ENCODE peak calls at places on chromosomes 3 and 15, in five cellular contexts. B, A, N, Q and F are unnamed samples.

GRCh38 chr3:114669614-114670013 is 375.8 kb downstream of the TIGIT start:
- DNase-seq in B (no peak), A (no peak), N (no peak), Q (no peak), F (no peak)

GRCh38 chr3:158369279-158369678 is 201.7 kb upstream of the MLF1 start:
- DNase-seq in B (no peak), A (no peak), N (no peak), Q (no peak), F (no peak)

GRCh38 chr15:85475317-85475701 is 94.9 kb downstream of the AKAP13 start:
- DNase-seq in B (no peak), A (no peak), N (no peak), Q (no peak), F (no peak)

GRCh38 chr3:103002447-103002846 is 567.6 kb downstream of the ZPLD1 start:
- DNase-seq in B (peak), A (no peak), N (no peak), Q (no peak), F (no peak)

GRCh38 chr3:31977736-31978135 is 3.3 kb downstream of the OSBPL10 start:
- DNase-seq in B (no peak), A (no peak), N (no peak), Q (no peak), F (no peak)

GRCh38 chr3:117722856-117723255 is 1013.3 kb downstream of the TUSC7 start:
- DNase-seq in B (no peak), A (no peak), N (no peak), Q (no peak), F (no peak)

GRCh38 chr3:37509069-37509468 is 334.7 kb upstream of the LRRFIP2 start:
- DNase-seq in B (no peak), A (no peak), N (no peak), Q (no peak), F (peak)

GRCh38 chr15:88848203-88848602 is 45.0 kb downstream of the ACAN start:
- DNase-seq in B (no peak), A (no peak), N (no peak), Q (no peak), F (no peak)

GRCh38 chr3:8996681-8997121 is 33.4 kb upstream of the RAD18 start:
- DNase-seq in B (no peak), A (peak), N (no peak), Q (peak), F (no peak)

GRCh38 chr15:62809106-62809967 is 233.2 kb upstream of the TPM1 start:
- DNase-seq in B (peak), A (no peak), N (no peak), Q (no peak), F (no peak)

GRCh38 chr15:38148476-38148875 is 104.2 kb upstream of the SPRED1 start:
- DNase-seq in B (no peak), A (no peak), N (no peak), Q (no peak), F (no peak)

GRCh38 chr15:94287794-94288246 is 56.5 kb downstream of the MCTP2 start:
- DNase-seq in B (no peak), A (no peak), N (no peak), Q (no peak), F (no peak)

GRCh38 chr3:175383813-175384212 is 524.7 kb downstream of the NAALADL2 start:
- DNase-seq in B (no peak), A (no peak), N (no peak), Q (no peak), F (no peak)

GRCh38 chr3:186990878-186991308 is 60.6 kb downstream of the ST6GAL1 start:
- DNase-seq in B (peak), A (no peak), N (no peak), Q (no peak), F (no peak)

GRCh38 chr3:16476636-16477035 is 36.9 kb downstream of the RFTN1 start:
- DNase-seq in B (peak), A (no peak), N (no peak), Q (no peak), F (no peak)

GRCh38 chr3:152268501-152269422 is at the start of gene MBNL1:
- DNase-seq in B (peak), A (peak), N (peak), Q (peak), F (peak)

GRCh38 chr3:133845127-133845526 is 39.5 kb downstream of the SRPRB start:
- DNase-seq in B (no peak), A (no peak), N (no peak), Q (no peak), F (peak)

GRCh38 chr3:10528046-10528445 is 22.7 kb upstream of the ATP2B2 start:
- DNase-seq in B (no peak), A (no peak), N (no peak), Q (no peak), F (no peak)

GRCh38 chr3:138974467-138974866 is 27.4 kb downstream of the FOXL2NB start:
- DNase-seq in B (peak), A (no peak), N (no peak), Q (no peak), F (no peak)

GRCh38 chr3:134768845-134769244 is 26.2 kb upstream of the EPHB1 start:
- DNase-seq in B (no peak), A (no peak), N (no peak), Q (no peak), F (no peak)

GRCh38 chr15:55532944-55533343 is 24.9 kb upstream of the DNAAF4 start:
- DNase-seq in B (no peak), A (no peak), N (no peak), Q (no peak), F (no peak)

GRCh38 chr3:79467721-79468120 is 300.1 kb downstream of the ROBO1 start:
- DNase-seq in B (peak), A (no peak), N (no peak), Q (no peak), F (no peak)

GRCh38 chr15:39588531-39589192 is 7.8 kb downstream of the THBS1 start:
- DNase-seq in B (no peak), A (no peak), N (no peak), Q (no peak), F (no peak)

GRCh38 chr15:59885832-59886231 is 118.3 kb upstream of the FOXB1 start:
- DNase-seq in B (peak), A (peak), N (no peak), Q (no peak), F (peak)

GRCh38 chr3:4241595-4242170 is 61.5 kb upstream of the SETMAR start:
- DNase-seq in B (no peak), A (no peak), N (no peak), Q (no peak), F (no peak)

GRCh38 chr3:123700791-123701712 is 116.2 kb upstream of the HACD2 start:
- DNase-seq in B (no peak), A (no peak), N (no peak), Q (no peak), F (no peak)

GRCh38 chr3:12932347-12932746 is 91.0 kb upstream of the RPL32 start:
- DNase-seq in B (no peak), A (no peak), N (peak), Q (no peak), F (no peak)

GRCh38 chr3:155727836-155728235 is 17.0 kb downstream of the PLCH1 start:
- DNase-seq in B (no peak), A (no peak), N (no peak), Q (no peak), F (no peak)

GRCh38 chr3:107206141-107206540 is 171.1 kb upstream of the CCDC54 start:
- DNase-seq in B (peak), A (peak), N (no peak), Q (no peak), F (peak)

GRCh38 chr15:75929799-75930565 is 26.3 kb downstream of the FBXO22 start:
- DNase-seq in B (no peak), A (no peak), N (no peak), Q (no peak), F (no peak)

GRCh38 chr3:42505203-42505848 is 2.9 kb downstream of the VIPR1 start:
- DNase-seq in B (no peak), A (no peak), N (no peak), Q (peak), F (peak)

GRCh38 chr3:39146611-39147373 is 6.6 kb downstream of the CSRNP1 start:
- DNase-seq in B (peak), A (no peak), N (peak), Q (peak), F (peak)

GRCh38 chr3:192831111-192831644 is 86.5 kb downstream of the MB21D2 start:
- DNase-seq in B (peak), A (no peak), N (no peak), Q (no peak), F (no peak)

GRCh38 chr3:37443363-37444035 is 269.1 kb upstream of the LRRFIP2 start:
- DNase-seq in B (peak), A (no peak), N (no peak), Q (no peak), F (no peak)

GRCh38 chr3:125057186-125057850 is 1.5 kb upstream of the HEG1 start:
- DNase-seq in B (peak), A (no peak), N (no peak), Q (no peak), F (peak)

GRCh38 chr3:126146525-126147146 is 33.8 kb downstream of the ALDH1L1 start:
- DNase-seq in B (no peak), A (no peak), N (no peak), Q (peak), F (no peak)

GRCh38 chr3:53116956-53117355 is 13.3 kb downstream of the RFT1 start:
- DNase-seq in B (no peak), A (no peak), N (no peak), Q (no peak), F (no peak)

GRCh38 chr15:99341786-99342185 is 90.5 kb downstream of the LRRC28 start:
- DNase-seq in B (no peak), A (no peak), N (no peak), Q (no peak), F (no peak)

DNA sequence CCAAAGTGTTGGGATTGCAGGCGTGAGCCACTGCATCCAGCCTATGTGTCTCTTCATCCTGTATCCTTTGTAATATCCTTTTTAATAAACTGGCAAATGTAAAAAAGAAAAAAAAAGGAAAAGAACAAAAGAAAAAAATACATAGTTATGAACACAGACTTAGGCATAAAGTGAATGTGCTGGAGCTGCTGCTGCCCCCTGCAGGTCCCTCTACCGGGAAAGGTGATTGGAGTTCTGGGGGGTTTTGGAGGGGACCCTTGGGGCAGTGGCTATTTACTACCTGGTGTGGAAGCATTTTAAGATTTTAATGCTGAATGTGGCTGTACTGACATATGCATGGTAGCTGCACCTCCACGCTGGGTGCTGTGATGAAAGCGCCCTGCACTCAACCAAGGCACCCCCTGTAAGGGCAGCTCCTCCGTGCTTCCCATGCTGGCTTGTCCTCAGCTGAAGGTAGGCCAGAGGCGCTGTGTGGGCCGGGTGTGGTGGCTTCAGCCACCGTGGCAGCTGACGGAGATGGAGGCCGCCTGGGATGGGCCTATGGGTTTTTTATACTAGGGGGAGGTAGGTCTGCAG is 49.9 kb downstream of the RPLP1 start:
- DNase-seq in B (no peak), A (no peak), N (no peak), Q (no peak), F (no peak)
- TF ChIP-seq CTCF in B (no peak), A (no peak), N (peak), Q (no peak), F (peak)

GRCh38 chr3:56802411-56802745 is 629 bp upstream of the ARHGEF3 start:
- DNase-seq in B (no peak), A (no peak), N (no peak), Q (no peak), F (no peak)
- TF ChIP-seq CTCF in B (no peak), A (no peak), N (no peak), Q (no peak), F (no peak)

DNA sequence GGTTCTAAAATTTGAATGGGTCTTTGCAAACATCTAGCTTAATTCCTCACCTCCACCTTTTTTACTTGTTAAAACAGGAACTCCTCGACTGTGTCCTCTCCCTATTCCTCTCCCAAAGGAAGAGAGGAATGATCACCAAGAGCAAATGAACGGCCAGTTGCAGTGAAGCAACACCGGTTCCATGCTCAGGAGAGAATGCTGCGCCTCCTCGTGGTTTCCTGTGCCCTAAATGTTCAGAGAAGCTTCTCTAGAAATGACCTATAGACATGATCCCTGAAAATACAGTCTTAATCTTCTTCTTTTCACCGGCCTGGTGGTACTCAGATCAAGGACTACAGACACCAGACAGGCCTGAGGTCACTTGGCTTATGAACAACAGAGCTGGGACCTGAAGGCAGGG is 65.1 kb upstream of the GUCA1C start:
- DNase-seq in B (no peak), A (no peak), N (no peak), Q (peak), F (peak)
- TF ChIP-seq CTCF in B (no peak), A (no peak), N (no peak), Q (no peak), F (peak)

GRCh38 chr15:48603123-48603500 is 42.4 kb downstream of the FBN1 start:
- DNase-seq in B (no peak), A (no peak), N (no peak), Q (no peak), F (no peak)
- TF ChIP-seq CTCF in B (no peak), A (no peak), N (no peak), Q (no peak), F (no peak)

GRCh38 chr3:105356988-105357387 is 9.7 kb upstream of the ALCAM start:
- DNase-seq in B (no peak), A (no peak), N (no peak), Q (no peak), F (no peak)

GRCh38 chr3:105352976-105353375 is 13.7 kb upstream of the ALCAM start:
- DNase-seq in B (no peak), A (no peak), N (no peak), Q (no peak), F (no peak)

GRCh38 chr3:105354429-105354828 is 12.3 kb upstream of the ALCAM start:
- DNase-seq in B (no peak), A (no peak), N (no peak), Q (no peak), F (no peak)

GRCh38 chr3:105353485-105354161 is 13.1 kb upstream of the ALCAM start:
- DNase-seq in B (no peak), A (peak), N (peak), Q (no peak), F (no peak)

GRCh38 chr3:105355355-105356063 is 11.2 kb upstream of the ALCAM start:
- DNase-seq in B (peak), A (no peak), N (no peak), Q (no peak), F (no peak)
- TF ChIP-seq CTCF in B (no peak), A (no peak), N (no peak), Q (no peak), F (no peak)

GRCh38 chr3:111277226-111277625 is 205.6 kb downstream of the NECTIN3 start:
- DNase-seq in B (no peak), A (no peak), N (no peak), Q (no peak), F (no peak)
- TF ChIP-seq CTCF in B (no peak), A (no peak), N (no peak), Q (no peak), F (no peak)

DNA sequence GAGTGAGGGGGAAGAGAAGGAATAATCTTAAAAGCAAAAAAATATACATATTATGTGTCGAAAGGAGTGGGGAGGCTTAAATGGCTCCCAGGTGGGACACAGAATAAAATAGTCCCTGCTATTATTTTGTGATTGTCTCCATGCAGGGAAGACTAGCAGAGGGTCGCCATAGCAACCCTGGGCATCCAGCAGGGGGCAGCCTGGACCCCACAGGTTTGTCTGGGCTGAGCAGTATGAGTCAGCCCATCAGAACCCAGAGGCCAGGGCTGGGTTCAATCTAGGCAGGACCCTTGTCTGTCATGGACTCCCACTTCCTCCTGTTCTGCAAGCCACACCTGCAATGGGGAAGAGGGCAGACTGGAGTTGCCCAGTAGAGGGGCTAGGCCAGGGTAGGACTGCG is 17.6 kb upstream of the LINGO1 start:
- DNase-seq in B (no peak), A (peak), N (no peak), Q (no peak), F (peak)
- TF ChIP-seq CTCF in B (no peak), A (peak), N (no peak), Q (no peak), F (peak)

DNA sequence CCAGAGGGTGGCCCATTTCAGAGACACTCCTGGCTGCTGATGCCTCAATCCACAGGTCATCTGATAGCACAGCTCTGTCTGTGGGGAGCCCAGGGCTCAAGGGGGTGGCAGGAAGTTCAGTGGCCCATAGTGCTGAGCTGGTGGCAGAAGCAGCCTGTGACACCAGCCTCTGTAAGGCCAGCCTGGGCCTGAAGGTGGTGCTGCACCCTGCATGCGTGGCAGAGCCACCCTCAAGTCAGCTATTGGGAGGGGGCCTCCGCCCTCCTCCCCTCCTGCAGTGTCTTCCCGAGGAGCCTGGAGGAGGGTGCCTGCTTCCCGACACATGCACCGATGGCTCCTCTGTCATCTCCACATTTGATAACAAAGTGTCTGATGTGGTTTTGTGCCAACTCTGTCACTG is 3.0 kb downstream of the PLA1A start:
- DNase-seq in B (peak), A (peak), N (peak), Q (no peak), F (peak)
- TF ChIP-seq CTCF in B (no peak), A (peak), N (peak), Q (peak), F (peak)

GRCh38 chr3:24197809-24198208 is 252.7 kb downstream of the NR1D2 start:
- DNase-seq in B (no peak), A (peak), N (no peak), Q (peak), F (peak)
- TF ChIP-seq CTCF in B (no peak), A (no peak), N (no peak), Q (peak), F (peak)